ENCODE peak calls at places on chromosomes 7 and 10, in four cellular contexts. G, D, J and W are unnamed samples.

GRCh38 chr7:82625377-82625776 is 181.8 kb upstream of the CACNA2D1 start:
- DNase-seq in G (no peak), D (no peak), J (no peak), W (no peak)

GRCh38 chr7:157011333-157012112 is 1.1 kb upstream of the MNX1 start:
- DNase-seq in D (peak; percentile 59), G (peak; percentile 86), J (no peak), W (no peak)

GRCh38 chr10:112955736-112956421 is 5.8 kb downstream of the TCF7L2 start:
- DNase-seq in D (no peak), G (no peak), J (no peak), W (no peak)

GRCh38 chr7:46544396-46545008 is 623.4 kb upstream of the IGFBP3 start:
- DNase-seq in G (peak; percentile 7), D (no peak), J (no peak), W (no peak)

GRCh38 chr10:101566333-101567164 is 21.5 kb downstream of the POLL start:
- DNase-seq in J (no peak), D (peak; percentile 64), G (no peak), W (peak; percentile 61)

GRCh38 chr7:3910041-3910440 is 609.0 kb downstream of the SDK1 start:
- DNase-seq in G (no peak), J (no peak), D (no peak), W (no peak)

GRCh38 chr10:4671451-4672145 is 154.4 kb upstream of the AKR1E2 start:
- DNase-seq in J (no peak), G (no peak), D (no peak), W (no peak)

GRCh38 chr7:80150621-80151273 is 16.1 kb downstream of the GNAI1 start:
- DNase-seq in J (no peak), D (no peak), G (no peak), W (no peak)

GRCh38 chr7:142383826-142384507 is 126.1 kb upstream of the PRSS58 start:
- DNase-seq in J (no peak), G (no peak), D (no peak), W (no peak)

GRCh38 chr7:131835141-131835540 is 278.7 kb upstream of the PODXL start:
- DNase-seq in J (no peak), D (no peak), G (no peak), W (no peak)

GRCh38 chr7:108016841-108017775 is 14.1 kb upstream of the LAMB1 start:
- DNase-seq in J (no peak), G (peak; percentile 55), D (peak; percentile 49), W (no peak)

GRCh38 chr7:1666779-1667565 is 3.1 kb upstream of the ELFN1 start:
- DNase-seq in D (no peak), G (no peak), J (no peak), W (no peak)

GRCh38 chr10:13773043-13773442 is 186.3 kb downstream of the PRPF18 start:
- DNase-seq in D (no peak), J (no peak), G (no peak), W (no peak)

GRCh38 chr7:107999814-108000560 is 3.0 kb downstream of the LAMB1 start:
- DNase-seq in D (no peak), G (no peak), J (no peak), W (no peak)

GRCh38 chr10:1160561-1160961 is 104.4 kb downstream of the WDR37 start:
- DNase-seq in J (no peak), D (no peak), G (no peak), W (no peak)

GRCh38 chr10:21020545-21020944 is 123.4 kb upstream of the NEBL start:
- DNase-seq in D (peak; percentile 41), J (peak; percentile 21), G (peak; percentile 27), W (peak; percentile 75)

GRCh38 chr7:104955276-104955675 is 58.7 kb upstream of the KMT2E start:
- DNase-seq in D (no peak), G (no peak), J (no peak), W (no peak)

GRCh38 chr10:110525349-110526260 is 27.9 kb downstream of the DUSP5 start:
- DNase-seq in J (no peak), G (no peak), D (no peak), W (no peak)

GRCh38 chr10:132958886-132959295 is 16.5 kb upstream of the CFAP46 start:
- DNase-seq in J (no peak), D (no peak), G (no peak), W (no peak)

GRCh38 chr10:62016477-62017140 is 115.1 kb downstream of the ARID5B start:
- DNase-seq in J (no peak), G (no peak), D (no peak), W (no peak)

GRCh38 chr7:140631602-140632001 is 9.0 kb downstream of the DENND2A start:
- DNase-seq in J (no peak), G (no peak), D (no peak), W (no peak)

GRCh38 chr10:129881641-129882040 is 82.4 kb downstream of the EBF3 start:
- DNase-seq in G (no peak), J (no peak), D (no peak), W (no peak)

GRCh38 chr10:111545806-111546205 is 469.0 kb downstream of the ADRA2A start:
- DNase-seq in J (no peak), D (no peak), G (no peak), W (no peak)

GRCh38 chr10:13528875-13529713 is at the start of gene BEND7:
- DNase-seq in D (peak; percentile 69), J (no peak), G (no peak), W (peak; percentile 56)

GRCh38 chr10:116888380-116889055 is 39.2 kb downstream of the ENO4 start:
- DNase-seq in G (peak; percentile 4), J (no peak), D (no peak), W (no peak)

GRCh38 chr7:139944248-139944647 is 115.2 kb downstream of the TBXAS1 start:
- DNase-seq in J (no peak), D (no peak), G (no peak), W (no peak)

GRCh38 chr10:129894721-129895120 is 69.4 kb downstream of the EBF3 start:
- DNase-seq in G (no peak), J (no peak), D (no peak), W (no peak)

DNA sequence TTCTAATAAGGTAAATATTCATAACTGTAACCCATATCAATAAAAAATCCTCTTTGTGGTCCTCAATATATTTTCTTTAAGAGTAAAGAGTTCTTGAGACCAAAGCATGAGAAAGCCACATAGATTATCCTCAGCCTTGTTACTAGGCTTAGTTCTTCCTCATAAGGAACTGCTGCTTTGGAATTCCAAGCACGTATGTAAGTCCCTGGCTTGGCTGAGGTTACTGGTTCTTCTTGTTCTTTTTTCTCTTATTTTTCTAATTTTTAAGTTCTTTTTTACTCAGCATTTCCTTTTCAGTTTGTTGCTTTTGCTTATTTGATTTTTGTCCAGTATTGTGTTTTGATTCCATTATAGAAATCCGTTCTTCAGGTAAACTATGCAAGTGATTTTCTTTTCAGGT is 127.3 kb downstream of the MARCHF5 start:
- DNase-seq in D (no peak), G (no peak), J (no peak), W (no peak)
- TF ChIP-seq FOXK2 in D (no peak), G (no peak), J (no peak), W (no peak)

DNA sequence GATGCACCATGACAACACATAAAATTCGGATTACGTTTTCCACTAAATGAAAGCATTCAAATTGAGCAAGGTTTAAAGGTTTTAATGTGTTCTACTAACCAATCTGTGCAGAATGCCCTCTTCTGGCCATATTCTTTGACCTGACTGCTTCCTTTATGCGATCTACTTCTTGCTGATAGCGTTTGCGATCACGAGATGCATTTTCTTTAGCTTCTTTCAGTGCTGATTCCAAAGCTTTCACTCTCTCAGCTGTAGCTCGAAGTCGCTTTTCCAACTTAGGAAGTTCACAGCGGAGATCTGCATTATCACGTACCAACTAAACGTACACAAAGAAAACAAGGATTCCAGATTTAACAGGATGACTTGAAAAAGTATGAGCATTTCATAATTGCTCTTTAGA is 39.2 kb downstream of the KIF5B start:
- DNase-seq in D (no peak), G (no peak), J (no peak), W (no peak)
- TF ChIP-seq FOXK2 in D (no peak), G (no peak), J (no peak), W (no peak)

DNA sequence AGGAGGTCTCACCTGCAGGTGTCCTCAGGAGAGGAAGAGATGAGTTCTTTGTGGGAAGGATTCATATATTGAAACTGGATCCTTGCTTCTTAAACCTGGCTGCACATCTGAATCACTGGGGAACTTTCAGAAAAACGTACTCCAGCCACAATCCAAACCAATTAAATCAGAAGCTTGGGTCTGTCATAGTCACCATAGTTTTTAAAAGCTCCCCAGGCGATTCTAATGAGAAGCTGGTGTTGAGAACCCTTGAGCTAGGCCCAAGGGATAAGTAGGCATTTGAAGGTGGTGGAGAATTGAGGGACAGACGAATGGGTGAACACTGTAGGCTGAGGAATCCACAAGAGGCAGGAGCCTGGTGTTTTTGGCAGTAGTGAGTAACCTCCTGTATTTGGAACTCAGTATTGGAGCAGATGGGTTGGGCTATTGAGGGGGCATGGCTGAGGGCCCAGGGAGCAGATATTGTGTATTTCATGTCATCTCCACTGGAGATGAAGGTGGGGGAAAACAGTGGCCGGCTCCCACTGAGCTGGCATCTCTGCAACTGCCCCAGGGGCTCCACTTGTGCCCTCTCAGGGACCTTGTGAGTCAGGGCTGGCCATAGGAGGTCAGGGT is 14.5 kb downstream of the ADCYAP1R1 start:
- DNase-seq in D (no peak), G (no peak), J (no peak), W (no peak)
- TF ChIP-seq FOXK2 in D (no peak), G (no peak), J (no peak), W (no peak)

GRCh38 chr7:45181286-45181960 is 23.8 kb downstream of the RAMP3 start:
- DNase-seq in J (no peak), G (no peak), D (no peak), W (no peak)
- TF ChIP-seq FOXK2 in J (no peak), G (no peak), D (no peak), W (no peak)

DNA sequence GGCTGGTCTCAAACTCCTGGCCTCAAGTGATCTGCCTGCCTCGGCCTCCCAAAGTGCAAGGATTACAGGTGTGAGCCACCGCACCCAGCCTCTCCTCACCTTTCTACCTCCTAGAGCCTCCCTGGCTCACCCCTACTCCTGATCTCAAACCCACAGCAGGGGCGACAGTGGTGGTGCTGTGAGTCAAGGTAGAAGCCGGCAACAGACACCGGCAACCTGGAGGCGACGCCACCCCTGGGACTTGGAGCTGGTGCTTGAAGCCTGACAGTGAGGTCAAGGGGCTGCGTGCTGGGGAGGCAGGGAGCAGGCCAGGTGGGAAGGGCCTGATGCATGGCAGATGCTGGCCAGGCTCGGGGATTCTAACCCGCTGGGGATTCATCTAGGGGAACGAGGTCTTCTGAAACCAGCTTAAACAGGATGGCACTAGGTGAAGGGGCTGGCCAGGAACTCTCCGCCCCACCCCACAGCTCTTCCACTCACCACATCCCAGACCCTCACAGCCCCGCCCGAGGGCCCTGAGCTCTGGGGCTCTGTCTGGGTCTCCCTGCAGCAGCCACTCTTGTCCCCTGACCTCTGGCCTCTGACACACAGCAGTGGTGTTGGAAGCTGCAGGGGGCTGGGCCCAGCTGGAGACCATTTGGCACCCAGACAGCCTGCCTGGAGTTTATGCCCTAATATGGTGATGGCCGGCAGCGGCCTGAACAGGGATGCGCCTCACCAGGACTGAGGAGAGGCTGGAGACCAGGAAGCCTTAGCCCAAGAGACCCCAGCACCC is 16.4 kb downstream of the KCNH2 start:
- DNase-seq in G (no peak), J (no peak), D (no peak), W (peak; percentile 92)
- TF ChIP-seq FOXK2 in G (no peak), J (no peak), D (no peak), W (no peak)

GRCh38 chr10:131685576-131685975 is 215.2 kb upstream of the PPP2R2D start:
- DNase-seq in G (no peak), J (no peak), D (no peak), W (no peak)
- TF ChIP-seq FOXK2 in G (no peak), J (no peak), D (no peak), W (no peak)

GRCh38 chr10:123393170-123393569 is 239.0 kb downstream of the BUB3 start:
- DNase-seq in J (no peak), G (no peak), D (no peak), W (no peak)
- TF ChIP-seq FOXK2 in J (no peak), G (no peak), D (no peak), W (no peak)

GRCh38 chr7:135645296-135645904 is 16.9 kb upstream of the STMP1 start:
- DNase-seq in D (peak; percentile 61), G (peak; percentile 31), J (no peak), W (peak; percentile 53)
- TF ChIP-seq FOXK2 in D (no peak), G (no peak), J (no peak), W (no peak)